ENCODE peak calls at places on chromosomes 12 and 14, in four cellular contexts. One of them, this sample, is unnamed.

GRCh38 chr14:78399316-78399889 is 229.2 kb downstream of the NRXN3 start:
- DNase-seq in uterus: no peak
- DNase-seq in IMR-90: no peak
- DNase-seq in ovary: no peak
- DNase-seq in this sample: no peak

GRCh38 chr12:104218935-104219334 is 3.4 kb downstream of the TXNRD1 start:
- DNase-seq in uterus: no peak
- DNase-seq in IMR-90: peak
- DNase-seq in ovary: no peak
- DNase-seq in this sample: no peak

GRCh38 chr14:34971381-34971780 is 11.4 kb upstream of the SRP54 start:
- DNase-seq in uterus: no peak
- DNase-seq in IMR-90: peak
- DNase-seq in ovary: no peak
- DNase-seq in this sample: no peak

GRCh38 chr14:81829447-81829846 is 295.8 kb upstream of the SEL1L start:
- DNase-seq in uterus: no peak
- DNase-seq in IMR-90: no peak
- DNase-seq in ovary: no peak
- DNase-seq in this sample: peak

GRCh38 chr14:96470331-96470730 is 31.9 kb upstream of the PAPOLA start:
- DNase-seq in uterus: no peak
- DNase-seq in IMR-90: no peak
- DNase-seq in ovary: no peak
- DNase-seq in this sample: no peak

GRCh38 chr12:44774815-44775411 is 101.2 kb downstream of the NELL2 start:
- DNase-seq in uterus: no peak
- DNase-seq in IMR-90: peak
- DNase-seq in ovary: no peak
- DNase-seq in this sample: peak

GRCh38 chr12:104974626-104975290 is 11.4 kb upstream of the NOPCHAP1 start:
- DNase-seq in uterus: no peak
- DNase-seq in IMR-90: peak
- DNase-seq in ovary: no peak
- DNase-seq in this sample: no peak

GRCh38 chr14:69611264-69612013 is at the start of gene SUSD6:
- DNase-seq in uterus: peak
- DNase-seq in IMR-90: peak
- DNase-seq in ovary: peak
- DNase-seq in this sample: peak

GRCh38 chr12:100899301-100899700 is 104.7 kb downstream of the ANO4 start:
- DNase-seq in uterus: no peak
- DNase-seq in IMR-90: no peak
- DNase-seq in ovary: no peak
- DNase-seq in this sample: no peak

GRCh38 chr14:24184104-24184970 is 4.3 kb downstream of the IPO4 start:
- DNase-seq in uterus: no peak
- DNase-seq in IMR-90: no peak
- DNase-seq in ovary: no peak
- DNase-seq in this sample: no peak

GRCh38 chr12:95653761-95654546 is 102.7 kb upstream of the USP44 start:
- DNase-seq in uterus: no peak
- DNase-seq in IMR-90: peak
- DNase-seq in ovary: no peak
- DNase-seq in this sample: no peak

GRCh38 chr14:23209651-23210423 is 26.4 kb upstream of the SLC7A8 start:
- DNase-seq in uterus: no peak
- DNase-seq in IMR-90: peak
- DNase-seq in ovary: no peak
- DNase-seq in this sample: no peak

GRCh38 chr14:24297190-24297964 is 2.2 kb downstream of the DHRS1 start:
- DNase-seq in uterus: no peak
- DNase-seq in IMR-90: peak
- DNase-seq in ovary: no peak
- DNase-seq in this sample: no peak

GRCh38 chr12:109796057-109796456 is 37.1 kb downstream of the TRPV4 start:
- DNase-seq in uterus: no peak
- DNase-seq in IMR-90: no peak
- DNase-seq in ovary: no peak
- DNase-seq in this sample: no peak
- TF ChIP-seq CTCF in uterus: no peak
- TF ChIP-seq CTCF in IMR-90: no peak
- TF ChIP-seq CTCF in ovary: no peak
- TF ChIP-seq CTCF in this sample: no peak

GRCh38 chr12:130463818-130464663 is 126.4 kb downstream of the PIWIL1 start:
- DNase-seq in uterus: no peak
- DNase-seq in IMR-90: no peak
- DNase-seq in ovary: no peak
- DNase-seq in this sample: no peak
- TF ChIP-seq POLR2A in uterus: no peak
- TF ChIP-seq POLR2A in IMR-90: no peak
- TF ChIP-seq POLR2A in ovary: no peak
- TF ChIP-seq POLR2A in this sample: no peak

GRCh38 chr14:63276492-63277342 is 42.0 kb downstream of the GPHB5 start:
- DNase-seq in uterus: no peak
- DNase-seq in IMR-90: peak
- DNase-seq in ovary: no peak
- DNase-seq in this sample: no peak
- TF ChIP-seq CTCF in uterus: peak
- TF ChIP-seq CTCF in IMR-90: peak
- TF ChIP-seq CTCF in ovary: peak
- TF ChIP-seq CTCF in this sample: peak

DNA sequence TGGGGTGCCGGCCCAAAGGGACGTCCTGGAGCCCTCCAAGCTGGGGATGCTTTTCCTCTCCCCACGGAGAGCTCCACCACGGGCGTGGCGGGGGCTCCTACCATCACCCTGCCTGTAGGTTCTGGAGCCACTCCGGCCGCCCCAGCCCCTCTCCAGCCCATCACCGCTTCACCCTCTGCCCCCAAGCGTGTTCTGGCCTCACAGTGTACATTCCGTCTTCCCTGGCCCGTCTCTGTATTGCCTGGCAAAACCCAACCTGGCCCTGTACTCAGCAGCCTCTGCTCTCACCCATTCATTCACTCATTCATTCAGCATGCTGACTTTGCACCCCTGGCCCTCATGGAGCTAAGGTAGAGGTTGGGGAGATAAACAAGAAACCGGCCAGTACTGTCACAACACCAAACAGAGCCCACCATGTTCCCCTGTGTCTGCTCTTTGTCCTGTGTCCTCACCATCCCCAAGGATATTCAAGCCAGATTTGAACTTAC is 20.3 kb downstream of the SLC25A29 start:
- DNase-seq in uterus: no peak
- DNase-seq in IMR-90: no peak
- DNase-seq in ovary: no peak
- DNase-seq in this sample: no peak
- TF ChIP-seq POLR2A in uterus: no peak
- TF ChIP-seq POLR2A in IMR-90: no peak
- TF ChIP-seq POLR2A in ovary: no peak
- TF ChIP-seq POLR2A in this sample: no peak

GRCh38 chr12:14111230-14111865 is 129.9 kb upstream of the GRIN2B start:
- DNase-seq in uterus: no peak
- DNase-seq in IMR-90: no peak
- DNase-seq in ovary: no peak
- DNase-seq in this sample: no peak
- TF ChIP-seq CTCF in uterus: no peak
- TF ChIP-seq CTCF in IMR-90: no peak
- TF ChIP-seq CTCF in ovary: no peak
- TF ChIP-seq CTCF in this sample: peak

GRCh38 chr14:74710477-74710876 is 2.4 kb downstream of the AREL1 start:
- DNase-seq in uterus: no peak
- DNase-seq in IMR-90: no peak
- DNase-seq in ovary: no peak
- DNase-seq in this sample: no peak

GRCh38 chr14:74713395-74713735 is 421 bp downstream of the FCF1 start:
- DNase-seq in uterus: no peak
- DNase-seq in IMR-90: no peak
- DNase-seq in ovary: no peak
- DNase-seq in this sample: no peak

GRCh38 chr14:74712499-74713394 is at the start of the genes AREL1 and FCF1:
- DNase-seq in uterus: peak
- DNase-seq in IMR-90: peak
- DNase-seq in ovary: peak
- DNase-seq in this sample: peak
- TF ChIP-seq POLR2A in uterus: peak
- TF ChIP-seq POLR2A in IMR-90: peak
- TF ChIP-seq POLR2A in ovary: peak
- TF ChIP-seq POLR2A in this sample: peak

This sample was measured in spleen.